ENCODE peak calls at places on chromosomes 5 and 9, in five cellular contexts. F, U, D, P and W are unnamed samples.

GRCh38 chr9:114619205-114619758 is 8.2 kb downstream of the TMEM268 start:
- DNase-seq in F (no peak), U (peak), D (no peak), P (no peak), W (no peak)

GRCh38 chr9:86601697-86602096 is 247.5 kb upstream of the TUT7 start:
- DNase-seq in F (no peak), U (no peak), D (no peak), P (no peak), W (no peak)

GRCh38 chr9:70159630-70160029 is 99.1 kb upstream of the SMC5 start:
- DNase-seq in F (no peak), U (no peak), D (no peak), P (no peak), W (no peak)

GRCh38 chr9:93827545-93828330 is 127.4 kb downstream of the BARX1 start:
- DNase-seq in F (peak), U (peak), D (peak), P (no peak), W (peak)

GRCh38 chr9:134205636-134206316 is 41.4 kb upstream of the RNU6ATAC start:
- DNase-seq in F (no peak), U (peak), D (peak), P (no peak), W (peak)

GRCh38 chr9:134252084-134252830 is 74.0 kb upstream of the RXRA start:
- DNase-seq in F (no peak), U (no peak), D (no peak), P (no peak), W (no peak)

GRCh38 chr9:114364123-114364522 is 23.7 kb downstream of the AKNA start:
- DNase-seq in F (no peak), U (no peak), D (no peak), P (no peak), W (no peak)

GRCh38 chr9:110807956-110808598 is 139.5 kb downstream of the MUSK start:
- DNase-seq in F (no peak), U (no peak), D (no peak), P (no peak), W (no peak)

GRCh38 chr5:53512539-53512938 is 32.1 kb downstream of the FST start:
- DNase-seq in F (no peak), U (no peak), D (no peak), P (no peak), W (no peak)

GRCh38 chr5:31133488-31133887 is 60.0 kb upstream of the CDH6 start:
- DNase-seq in F (no peak), U (no peak), D (no peak), P (no peak), W (no peak)

GRCh38 chr5:172616730-172617129 is 24.3 kb upstream of the NEURL1B start:
- DNase-seq in F (no peak), U (peak), D (peak), P (no peak), W (peak)

GRCh38 chr9:120384925-120385272 is 195.1 kb downstream of the CDK5RAP2 start:
- DNase-seq in F (no peak), U (no peak), D (no peak), P (no peak), W (no peak)

GRCh38 chr5:125826214-125826613 is 597.0 kb upstream of the GRAMD2B start:
- DNase-seq in F (no peak), U (no peak), D (no peak), P (no peak), W (no peak)

GRCh38 chr9:95089257-95089873 is 228.1 kb downstream of the FANCC start:
- DNase-seq in F (peak), U (no peak), D (peak), P (no peak), W (peak)

GRCh38 chr9:73565833-73566465 is 414.3 kb downstream of the ANXA1 start:
- DNase-seq in F (peak), U (no peak), D (peak), P (no peak), W (no peak)

GRCh38 chr5:64707191-64707590 is 16.9 kb downstream of the SHISAL2B start:
- DNase-seq in F (no peak), U (no peak), D (no peak), P (no peak), W (no peak)

GRCh38 chr5:154241021-154241420 is 50.5 kb downstream of the GALNT10 start:
- DNase-seq in F (no peak), U (no peak), D (no peak), P (no peak), W (no peak)

GRCh38 chr5:109688647-109688998 is 1.1 kb upstream of the MAN2A1 start:
- DNase-seq in F (no peak), U (no peak), D (no peak), P (peak), W (no peak)

GRCh38 chr5:92665506-92665905 is 915.5 kb downstream of the NR2F1-AS1 start:
- DNase-seq in F (no peak), U (no peak), D (no peak), P (no peak), W (no peak)

GRCh38 chr9:124355941-124356744 is 59.1 kb downstream of the PSMB7 start:
- DNase-seq in F (no peak), U (no peak), D (no peak), P (no peak), W (no peak)

GRCh38 chr9:137763271-137763955 is 114.2 kb upstream of the CACNA1B start:
- DNase-seq in F (no peak), U (no peak), D (no peak), P (no peak), W (no peak)

GRCh38 chr5:13972029-13972428 is 27.5 kb upstream of the DNAH5 start:
- DNase-seq in F (no peak), U (no peak), D (no peak), P (no peak), W (no peak)

GRCh38 chr9:112604790-112605189 is 113.1 kb downstream of the INIP start:
- DNase-seq in F (no peak), U (no peak), D (no peak), P (no peak), W (no peak)

GRCh38 chr5:160496784-160497183 is 75.1 kb downstream of the PTTG1 start:
- DNase-seq in F (no peak), U (no peak), D (no peak), P (no peak), W (no peak)

GRCh38 chr5:82156876-82157275 is 121.3 kb downstream of the RPS23 start:
- DNase-seq in F (no peak), U (no peak), D (no peak), P (no peak), W (no peak)

GRCh38 chr5:171750316-171750788 is 35.3 kb upstream of the SMIM23 start:
- DNase-seq in F (peak), U (no peak), D (no peak), P (peak), W (no peak)

GRCh38 chr5:165504716-165505115 is 1999.3 kb downstream of the MAT2B start:
- DNase-seq in F (no peak), U (no peak), D (no peak), P (no peak), W (no peak)

GRCh38 chr5:166369326-166369725 is 1922.1 kb upstream of the WWC1 start:
- DNase-seq in F (no peak), U (no peak), D (no peak), P (no peak), W (no peak)

GRCh38 chr5:51829226-51829625 is 446.0 kb downstream of the ISL1 start:
- DNase-seq in F (no peak), U (no peak), D (no peak), P (no peak), W (no peak)

GRCh38 chr5:122774519-122774860 is 390 bp upstream of the SNX2 start:
- DNase-seq in F (no peak), U (no peak), D (no peak), P (no peak), W (no peak)

GRCh38 chr5:39758426-39758825 is 333.6 kb upstream of the DAB2 start:
- DNase-seq in F (no peak), U (no peak), D (no peak), P (no peak), W (no peak)

GRCh38 chr9:4780651-4781050 is 12.1 kb upstream of the RCL1 start:
- DNase-seq in F (no peak), U (no peak), D (no peak), P (no peak), W (no peak)

GRCh38 chr9:128098017-128098935 is 29.3 kb downstream of the PTGES2 start:
- DNase-seq in F (peak), U (peak), D (peak), P (peak), W (peak)

GRCh38 chr5:18487928-18488480 is 853.7 kb downstream of the TAF11L14 start:
- DNase-seq in F (no peak), U (no peak), D (no peak), P (no peak), W (no peak)

GRCh38 chr5:111595425-111595824 is 83.1 kb upstream of the STARD4 start:
- DNase-seq in F (no peak), U (no peak), D (no peak), P (no peak), W (no peak)

DNA sequence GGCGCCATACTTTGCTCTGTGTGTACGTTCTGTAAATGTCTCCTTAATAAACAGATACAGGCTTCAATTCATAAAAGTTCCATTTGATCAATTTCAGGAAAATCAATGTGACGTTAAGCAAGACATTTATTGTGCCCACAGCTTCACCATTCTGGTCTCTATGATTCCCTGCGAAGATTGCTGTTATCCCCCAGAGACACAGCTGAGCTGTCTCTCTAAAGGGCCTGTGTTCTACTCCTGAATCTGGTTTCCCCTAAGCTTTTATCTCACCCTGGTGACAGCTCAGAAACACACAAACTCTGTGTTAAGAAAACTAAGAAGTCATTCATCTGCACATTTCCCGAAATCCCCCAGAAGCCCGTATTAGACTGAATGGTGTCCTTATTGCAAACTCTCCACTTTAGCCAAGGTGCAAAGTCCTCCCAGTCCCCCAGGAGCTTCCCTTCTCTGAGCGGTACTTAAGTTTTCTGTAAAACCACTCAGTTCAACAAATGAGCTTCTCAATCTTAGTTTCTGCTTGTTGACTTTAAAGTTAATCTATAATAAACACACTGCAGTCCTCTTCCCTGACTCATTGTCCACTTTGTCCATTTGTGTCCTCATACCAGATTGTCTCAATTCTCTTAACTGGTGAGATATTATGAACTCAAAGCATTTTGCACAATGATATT is 1.4 kb upstream of the C5orf15 start:
- DNase-seq in F (peak), U (no peak), D (no peak), P (no peak), W (no peak)
- H3K27ac ChIP-seq in F (peak), U (no peak), D (peak), P (no peak), W (peak)

GRCh38 chr5:173839117-173839713 is 48.9 kb upstream of the CPEB4 start:
- DNase-seq in F (no peak), U (no peak), D (no peak), P (no peak), W (no peak)
- TF ChIP-seq POLR2A in F (no peak), U (no peak), D (no peak), P (no peak), W (no peak)

DNA sequence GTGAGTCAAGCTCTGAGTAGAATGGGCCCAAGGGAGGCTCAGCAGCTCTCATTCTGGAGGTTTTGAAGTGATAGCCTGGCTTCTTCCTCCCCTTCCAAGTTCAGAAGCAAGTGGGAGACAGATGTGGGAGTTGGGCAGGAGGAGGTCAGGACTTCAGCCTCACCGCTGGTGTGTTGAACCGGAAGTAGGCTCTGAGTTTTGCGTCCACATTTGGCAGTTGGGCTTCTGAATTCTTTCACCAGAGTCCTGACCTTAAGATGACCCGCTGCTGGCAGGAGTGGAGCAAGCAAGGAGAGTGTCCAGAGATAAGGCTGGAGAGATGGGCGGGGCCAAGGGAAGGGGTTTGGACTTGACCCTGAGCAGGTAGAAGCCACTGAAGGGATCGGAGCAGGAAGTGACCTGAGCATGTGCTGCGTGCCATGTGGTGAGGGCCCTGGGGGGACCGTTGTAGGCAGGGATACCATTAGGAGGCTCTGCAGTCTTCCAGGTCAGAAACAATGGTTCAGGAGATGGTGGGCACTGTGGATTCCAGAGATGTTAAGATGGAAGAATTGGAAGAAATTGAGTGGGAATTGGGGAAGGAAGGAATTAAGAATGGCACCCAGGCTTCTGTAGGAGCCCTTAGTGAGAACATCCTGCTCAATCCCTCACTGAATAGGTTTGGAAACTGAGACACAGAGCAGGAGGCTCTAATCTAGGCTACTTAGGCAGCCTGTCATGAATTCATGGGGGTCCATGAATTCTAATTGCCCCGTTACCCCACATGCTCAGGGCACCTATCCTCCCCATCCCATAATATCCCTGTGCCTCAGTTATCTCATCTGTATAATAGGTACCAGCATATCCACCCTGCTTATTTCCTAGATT is 25.9 kb downstream of the GALNT12 start:
- DNase-seq in F (no peak), U (no peak), D (no peak), P (no peak), W (no peak)
- H3K27ac ChIP-seq in F (no peak), U (no peak), D (no peak), P (no peak), W (no peak)

DNA sequence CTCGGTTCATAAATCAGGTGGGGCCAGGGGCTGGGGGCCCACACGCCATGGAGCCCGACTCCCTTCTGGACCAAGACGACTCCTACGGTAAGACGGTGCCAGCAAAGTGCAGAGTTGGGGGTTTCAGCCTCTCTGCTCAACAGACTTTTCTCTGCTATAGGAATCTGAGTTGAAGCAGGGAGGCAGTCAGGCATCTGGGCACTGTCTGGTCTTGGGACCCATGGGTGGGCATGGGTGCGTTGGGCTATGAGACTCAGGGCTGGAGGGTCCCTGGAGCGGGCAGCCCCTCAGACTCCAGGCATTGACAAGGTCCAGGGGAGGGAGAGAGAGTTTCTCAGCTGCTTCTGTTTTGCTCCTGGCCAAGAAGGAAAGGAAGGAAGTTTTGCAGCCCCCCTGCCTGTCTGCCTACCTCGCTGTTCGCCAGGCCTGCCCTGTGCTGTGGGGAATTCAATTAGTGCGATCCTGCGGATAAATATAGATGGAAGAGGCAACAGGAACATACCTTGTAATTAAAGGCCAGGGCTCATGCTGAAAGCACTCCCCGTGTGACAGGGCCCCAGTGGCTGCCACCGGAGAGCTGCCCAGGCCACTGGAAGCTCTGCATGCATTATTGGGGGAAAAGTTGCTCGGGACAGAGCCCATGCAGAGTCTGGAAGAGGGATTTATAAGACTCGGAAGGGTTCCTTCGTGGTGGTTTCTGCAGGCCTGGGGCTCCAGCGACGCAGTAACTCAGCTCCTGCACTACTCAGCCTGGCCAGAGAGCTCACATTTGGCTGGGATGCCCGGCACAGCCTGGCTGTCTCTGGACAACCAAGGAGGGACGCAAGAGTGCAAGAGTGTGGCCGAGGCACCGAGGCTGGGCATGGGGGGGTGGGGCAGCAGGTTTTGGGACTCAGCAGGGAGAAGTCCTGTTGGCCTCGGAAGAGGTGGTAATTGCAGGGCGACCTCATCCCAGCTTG is 67.8 kb upstream of the GGTA1 start:
- DNase-seq in F (no peak), U (peak), D (no peak), P (no peak), W (no peak)
- TF ChIP-seq POLR2A in F (no peak), U (no peak), D (no peak), P (no peak), W (no peak)